ENCODE peak calls at places on chromosome 5, in four cellular contexts. One of them, this sample, is unnamed.

GRCh38 chr5:150454492-150455229 is 5.1 kb upstream of the RPS14 start:
- DNase-seq in H1: no peak
- DNase-seq in K562: no peak
- DNase-seq in GM12878: no peak
- DNase-seq in this sample: no peak

GRCh38 chr5:60102961-60103683 is 209.6 kb upstream of the PDE4D start:
- DNase-seq in H1: no peak
- DNase-seq in K562: no peak
- DNase-seq in GM12878: no peak
- DNase-seq in this sample: no peak

GRCh38 chr5:143699121-143699520 is 112.8 kb upstream of the HMHB1 start:
- DNase-seq in H1: no peak
- DNase-seq in K562: peak
- DNase-seq in GM12878: no peak
- DNase-seq in this sample: no peak

GRCh38 chr5:66643383-66643782 is 47.2 kb downstream of the MAST4 start:
- DNase-seq in H1: no peak
- DNase-seq in K562: no peak
- DNase-seq in GM12878: no peak
- DNase-seq in this sample: no peak

GRCh38 chr5:34597034-34597433 is 59.1 kb upstream of the RAI14 start:
- DNase-seq in H1: no peak
- DNase-seq in K562: no peak
- DNase-seq in GM12878: no peak
- DNase-seq in this sample: no peak

GRCh38 chr5:91541696-91542095 is 158.6 kb upstream of the ARRDC3 start:
- DNase-seq in H1: no peak
- DNase-seq in K562: no peak
- DNase-seq in GM12878: no peak
- DNase-seq in this sample: peak

GRCh38 chr5:159104058-159104651 is 4.4 kb upstream of the EBF1 start:
- DNase-seq in H1: no peak
- DNase-seq in K562: peak
- DNase-seq in GM12878: no peak
- DNase-seq in this sample: peak

GRCh38 chr5:165304193-165304820 is 1798.9 kb downstream of the MAT2B start:
- DNase-seq in H1: no peak
- DNase-seq in K562: no peak
- DNase-seq in GM12878: no peak
- DNase-seq in this sample: peak

GRCh38 chr5:178387856-178388190 is 155.2 kb upstream of the PHYKPL start:
- DNase-seq in H1: no peak
- DNase-seq in K562: no peak
- DNase-seq in GM12878: no peak
- DNase-seq in this sample: no peak

GRCh38 chr5:177100714-177101121 is 14.0 kb downstream of the FGFR4 start:
- DNase-seq in H1: no peak
- DNase-seq in K562: no peak
- DNase-seq in GM12878: no peak
- DNase-seq in this sample: peak

GRCh38 chr5:73446631-73447233 is 1.8 kb downstream of the FOXD1 start:
- DNase-seq in H1: no peak
- DNase-seq in K562: peak
- DNase-seq in GM12878: no peak
- DNase-seq in this sample: no peak

GRCh38 chr5:102922839-102923477 is 167.9 kb downstream of the PAM start:
- DNase-seq in H1: no peak
- DNase-seq in K562: no peak
- DNase-seq in GM12878: no peak
- DNase-seq in this sample: no peak

GRCh38 chr5:29796018-29796417 is 1397.5 kb upstream of the CDH6 start:
- DNase-seq in H1: no peak
- DNase-seq in K562: peak
- DNase-seq in GM12878: no peak
- DNase-seq in this sample: no peak

GRCh38 chr5:104361932-104362331 is 799.3 kb upstream of the NUDT12 start:
- DNase-seq in H1: no peak
- DNase-seq in K562: no peak
- DNase-seq in GM12878: no peak
- DNase-seq in this sample: no peak

GRCh38 chr5:140925806-140926205 is 293 bp upstream of the PCDHAC1 start:
- DNase-seq in H1: no peak
- DNase-seq in K562: no peak
- DNase-seq in GM12878: no peak
- DNase-seq in this sample: no peak

GRCh38 chr5:71752441-71753190 is 33.5 kb downstream of the CARTPT start:
- DNase-seq in H1: no peak
- DNase-seq in K562: no peak
- DNase-seq in GM12878: no peak
- DNase-seq in this sample: no peak

GRCh38 chr5:143836161-143836725 is 24.3 kb downstream of the HMHB1 start:
- DNase-seq in H1: no peak
- DNase-seq in K562: no peak
- DNase-seq in GM12878: no peak
- DNase-seq in this sample: no peak

GRCh38 chr5:137296213-137296702 is 202.9 kb downstream of the SPOCK1 start:
- DNase-seq in H1: no peak
- DNase-seq in K562: no peak
- DNase-seq in GM12878: no peak
- DNase-seq in this sample: peak

GRCh38 chr5:20570486-20570885 is 582.5 kb upstream of the CDH18 start:
- DNase-seq in H1: no peak
- DNase-seq in K562: no peak
- DNase-seq in GM12878: no peak
- DNase-seq in this sample: no peak

GRCh38 chr5:20575515-20575914 is 587.5 kb upstream of the CDH18 start:
- DNase-seq in H1: no peak
- DNase-seq in K562: no peak
- DNase-seq in GM12878: no peak
- DNase-seq in this sample: no peak

GRCh38 chr5:20574576-20574975 is 586.6 kb upstream of the CDH18 start:
- DNase-seq in H1: no peak
- DNase-seq in K562: no peak
- DNase-seq in GM12878: no peak
- DNase-seq in this sample: no peak

DNA sequence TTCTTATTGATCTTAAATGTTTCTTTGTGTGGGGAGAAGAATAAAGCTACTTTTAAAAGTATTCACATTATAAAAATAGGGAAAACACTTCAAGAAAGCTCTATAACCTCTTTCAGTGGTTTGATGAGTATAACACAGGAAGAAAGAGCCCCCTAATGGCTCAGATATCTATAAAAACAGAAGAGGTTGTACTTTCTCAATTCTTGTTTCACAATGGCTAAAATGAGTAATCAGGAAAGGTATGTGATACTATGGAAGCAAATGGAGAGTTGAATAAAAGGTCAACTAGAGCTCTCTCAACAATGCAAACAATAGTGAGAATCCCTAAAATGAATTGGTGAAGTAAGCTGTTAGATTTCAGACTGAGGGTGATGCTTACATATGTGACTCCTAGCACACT is 584.6 kb upstream of the CDH18 start:
- DNase-seq in H1: no peak
- DNase-seq in K562: no peak
- DNase-seq in GM12878: no peak
- DNase-seq in this sample: peak
- TF ChIP-seq CHD1 in H1: no peak
- TF ChIP-seq CHD1 in K562: no peak
- TF ChIP-seq CHD1 in GM12878: no peak
- TF ChIP-seq CHD1 in this sample: no peak

GRCh38 chr5:42583322-42583721 is 160.1 kb downstream of the GHR start:
- DNase-seq in H1: no peak
- DNase-seq in K562: peak
- DNase-seq in GM12878: peak
- DNase-seq in this sample: peak
- TF ChIP-seq CHD1 in H1: no peak
- TF ChIP-seq CHD1 in K562: no peak
- TF ChIP-seq CHD1 in GM12878: no peak
- TF ChIP-seq CHD1 in this sample: no peak

DNA sequence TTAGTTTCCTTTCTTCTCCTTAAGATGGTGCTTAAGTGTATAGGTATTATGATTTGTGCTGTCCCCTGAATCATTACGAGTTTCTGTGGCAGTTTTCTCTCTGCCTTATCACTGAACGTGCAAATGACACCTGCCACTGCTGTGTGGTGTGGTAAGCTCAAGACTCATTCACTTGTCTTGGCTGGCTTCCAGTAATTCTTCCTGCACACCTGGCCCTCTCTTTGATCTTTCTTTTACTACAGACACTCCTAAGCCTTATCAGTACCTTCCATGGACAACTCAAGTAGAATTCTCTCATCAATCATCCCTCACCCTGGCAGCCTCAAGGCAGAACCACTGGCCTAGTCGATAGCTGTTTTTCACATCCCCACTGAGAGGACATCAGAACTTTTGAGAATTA is 82.6 kb upstream of the ADAMTS19 start:
- DNase-seq in H1: no peak
- DNase-seq in K562: no peak
- DNase-seq in GM12878: no peak
- DNase-seq in this sample: no peak
- TF ChIP-seq CHD1 in H1: no peak
- TF ChIP-seq CHD1 in K562: no peak
- TF ChIP-seq CHD1 in GM12878: no peak
- TF ChIP-seq CHD1 in this sample: no peak

GRCh38 chr5:168282120-168282519 is 9.3 kb upstream of the WWC1 start:
- DNase-seq in H1: no peak
- DNase-seq in K562: no peak
- DNase-seq in GM12878: no peak
- DNase-seq in this sample: peak
- TF ChIP-seq CHD1 in H1: no peak
- TF ChIP-seq CHD1 in K562: no peak
- TF ChIP-seq CHD1 in GM12878: no peak
- TF ChIP-seq CHD1 in this sample: no peak

GRCh38 chr5:132017316-132017715 is 5.9 kb upstream of the ACSL6 start:
- DNase-seq in H1: no peak
- DNase-seq in K562: no peak
- DNase-seq in GM12878: no peak
- DNase-seq in this sample: no peak
- TF ChIP-seq CHD1 in H1: no peak
- TF ChIP-seq CHD1 in K562: no peak
- TF ChIP-seq CHD1 in GM12878: no peak
- TF ChIP-seq CHD1 in this sample: no peak

GRCh38 chr5:9513825-9514224 is 32.0 kb downstream of the SEMA5A start:
- DNase-seq in H1: no peak
- DNase-seq in K562: no peak
- DNase-seq in GM12878: no peak
- DNase-seq in this sample: peak
- TF ChIP-seq CHD1 in H1: no peak
- TF ChIP-seq CHD1 in K562: no peak
- TF ChIP-seq CHD1 in GM12878: no peak
- TF ChIP-seq CHD1 in this sample: no peak

GRCh38 chr5:157213527-157214243 is 33.0 kb downstream of the ITK start:
- DNase-seq in H1: no peak
- DNase-seq in K562: no peak
- DNase-seq in GM12878: no peak
- DNase-seq in this sample: no peak

GRCh38 chr5:157216395-157217142 is 35.9 kb downstream of the ITK start:
- DNase-seq in H1: no peak
- DNase-seq in K562: no peak
- DNase-seq in GM12878: no peak
- DNase-seq in this sample: no peak

GRCh38 chr5:157215826-157216167 is 35.2 kb downstream of the ITK start:
- DNase-seq in H1: no peak
- DNase-seq in K562: peak
- DNase-seq in GM12878: no peak
- DNase-seq in this sample: no peak

GRCh38 chr5:157214399-157214798 is 33.8 kb downstream of the ITK start:
- DNase-seq in H1: no peak
- DNase-seq in K562: no peak
- DNase-seq in GM12878: no peak
- DNase-seq in this sample: no peak

DNA sequence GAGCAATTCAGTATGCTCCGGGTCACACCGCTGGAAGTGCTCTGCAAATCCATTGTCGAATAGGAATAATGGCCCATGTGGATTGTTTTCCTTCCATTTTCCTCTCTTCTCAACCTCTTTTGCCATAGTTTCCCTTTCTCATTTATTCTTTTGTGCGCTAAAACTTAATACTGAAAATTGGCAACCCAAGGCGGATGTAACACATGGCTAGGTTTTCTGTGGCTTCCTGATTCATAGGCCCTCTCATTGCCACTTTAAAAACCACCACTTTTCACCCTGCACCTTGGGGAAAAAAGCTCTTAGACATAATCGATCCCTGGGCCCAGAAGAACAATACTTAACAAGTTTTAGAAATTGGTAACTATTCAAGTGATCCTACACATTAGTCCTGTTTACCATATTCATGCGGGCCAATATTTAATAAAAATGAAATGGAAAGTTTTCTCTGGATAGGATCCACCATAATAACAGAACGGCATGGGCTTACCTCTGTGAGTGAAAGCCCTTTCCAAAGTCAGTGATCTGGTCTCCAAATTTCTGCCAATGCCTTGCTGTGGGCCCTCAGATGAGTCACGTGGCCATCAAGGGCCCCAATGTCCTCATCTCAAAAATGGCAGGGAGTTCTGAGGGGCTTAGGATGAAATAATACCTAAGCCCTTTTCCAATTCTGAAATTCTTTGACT is 34.6 kb downstream of the ITK start:
- DNase-seq in H1: no peak
- DNase-seq in K562: no peak
- DNase-seq in GM12878: peak
- DNase-seq in this sample: no peak
- TF ChIP-seq CHD1 in H1: no peak
- TF ChIP-seq CHD1 in K562: no peak
- TF ChIP-seq CHD1 in GM12878: no peak
- TF ChIP-seq CHD1 in this sample: no peak

DNA sequence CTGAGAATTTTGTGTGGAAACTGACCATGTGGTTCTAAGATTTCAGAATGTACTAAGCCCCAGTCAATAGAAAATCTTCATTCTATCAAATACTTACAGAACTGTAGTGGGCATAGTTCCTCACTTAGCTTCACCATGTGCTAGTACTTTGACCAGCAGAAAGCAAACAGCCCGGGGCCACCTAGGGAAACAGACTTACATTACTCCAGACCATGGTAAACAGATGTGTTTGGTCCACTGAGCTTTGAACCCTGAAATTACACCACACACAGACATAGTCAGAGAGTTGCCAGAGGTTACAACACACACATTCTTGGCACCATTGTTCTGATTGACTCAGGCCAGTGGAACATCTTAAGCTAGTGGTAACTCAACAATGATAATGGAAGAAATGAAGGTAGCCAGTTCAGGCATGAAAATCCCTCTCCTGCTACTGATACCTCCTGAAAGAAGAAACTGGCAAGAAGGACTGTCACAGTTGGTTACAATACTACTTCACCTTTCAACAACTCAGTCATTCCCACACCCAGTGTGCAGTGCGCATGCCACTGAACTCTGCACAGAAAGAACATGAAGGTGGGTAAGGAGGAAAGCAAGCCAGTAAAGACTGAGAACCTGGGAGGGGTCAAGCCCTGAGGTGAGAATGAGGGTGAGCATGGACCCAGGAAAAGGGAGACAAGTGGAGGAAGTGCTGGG is 18.7 kb upstream of the LECT2 start:
- DNase-seq in H1: no peak
- DNase-seq in K562: no peak
- DNase-seq in GM12878: no peak
- DNase-seq in this sample: peak
- TF ChIP-seq CHD1 in H1: no peak
- TF ChIP-seq CHD1 in K562: no peak
- TF ChIP-seq CHD1 in GM12878: no peak
- TF ChIP-seq CHD1 in this sample: no peak

This sample was measured in IMR-90.